ENCODE peak calls at places on chromosome 22, in eight cellular contexts. One of them, this sample, is unnamed.

GRCh38 chr22:42635531-42635930 is 4.9 kb downstream of the ATP5MGL start:
- DNase-seq in choroid plexus epithelial cell: peak; percentile 84
- DNase-seq in AG04449: peak; percentile 76
- DNase-seq in K562: no peak
- DNase-seq in adrenal gland: peak; percentile 90
- DNase-seq in Panc1: peak; percentile 66
- DNase-seq in H1: no peak
- DNase-seq in ovary: no peak
- DNase-seq in this sample: peak; percentile 87

GRCh38 chr22:16949561-16949960 is 58.5 kb downstream of the GAB4 start:
- DNase-seq in choroid plexus epithelial cell: no peak
- DNase-seq in AG04449: no peak
- DNase-seq in K562: no peak
- DNase-seq in adrenal gland: peak; percentile 64
- DNase-seq in Panc1: no peak
- DNase-seq in H1: no peak
- DNase-seq in ovary: no peak
- DNase-seq in this sample: no peak

GRCh38 chr22:25509391-25509791 is 55.1 kb upstream of the GRK3 start:
- DNase-seq in choroid plexus epithelial cell: no peak
- DNase-seq in AG04449: no peak
- DNase-seq in K562: no peak
- DNase-seq in adrenal gland: peak; percentile 38
- DNase-seq in Panc1: no peak
- DNase-seq in H1: no peak
- DNase-seq in ovary: no peak
- DNase-seq in this sample: no peak

GRCh38 chr22:39276461-39277134 is 31.8 kb upstream of the PDGFB start:
- DNase-seq in choroid plexus epithelial cell: no peak
- DNase-seq in AG04449: no peak
- DNase-seq in K562: no peak
- DNase-seq in adrenal gland: no peak
- DNase-seq in Panc1: no peak
- DNase-seq in H1: no peak
- DNase-seq in ovary: no peak
- DNase-seq in this sample: no peak

GRCh38 chr22:20000246-20001081 is 16.2 kb downstream of the ARVCF start:
- DNase-seq in choroid plexus epithelial cell: no peak
- DNase-seq in AG04449: no peak
- DNase-seq in K562: no peak
- DNase-seq in adrenal gland: no peak
- DNase-seq in Panc1: no peak
- DNase-seq in H1: no peak
- DNase-seq in ovary: no peak
- DNase-seq in this sample: no peak

GRCh38 chr22:44573451-44573850 is 75.4 kb upstream of the RTL6 start:
- DNase-seq in choroid plexus epithelial cell: no peak
- DNase-seq in AG04449: no peak
- DNase-seq in K562: no peak
- DNase-seq in adrenal gland: peak; percentile 19
- DNase-seq in Panc1: no peak
- DNase-seq in H1: no peak
- DNase-seq in ovary: no peak
- DNase-seq in this sample: no peak

GRCh38 chr22:19607198-19608113 is 83.2 kb upstream of the CLDN5 start:
- DNase-seq in choroid plexus epithelial cell: peak; percentile 32
- DNase-seq in AG04449: no peak
- DNase-seq in K562: no peak
- DNase-seq in adrenal gland: no peak
- DNase-seq in Panc1: no peak
- DNase-seq in H1: no peak
- DNase-seq in ovary: no peak
- DNase-seq in this sample: no peak

GRCh38 chr22:44197271-44197670 is 16.5 kb downstream of the PARVG start:
- DNase-seq in choroid plexus epithelial cell: no peak
- DNase-seq in AG04449: no peak
- DNase-seq in K562: no peak
- DNase-seq in adrenal gland: no peak
- DNase-seq in Panc1: no peak
- DNase-seq in H1: no peak
- DNase-seq in ovary: no peak
- DNase-seq in this sample: no peak

GRCh38 chr22:25482868-25483639 is 81.4 kb upstream of the GRK3 start:
- DNase-seq in choroid plexus epithelial cell: no peak
- DNase-seq in AG04449: no peak
- DNase-seq in K562: no peak
- DNase-seq in adrenal gland: peak; percentile 40
- DNase-seq in Panc1: no peak
- DNase-seq in H1: no peak
- DNase-seq in ovary: no peak
- DNase-seq in this sample: no peak

GRCh38 chr22:48577014-48577690 is 1250.5 kb downstream of the BRD1 start:
- DNase-seq in choroid plexus epithelial cell: no peak
- DNase-seq in AG04449: no peak
- DNase-seq in K562: no peak
- DNase-seq in adrenal gland: no peak
- DNase-seq in Panc1: no peak
- DNase-seq in H1: no peak
- DNase-seq in ovary: no peak
- DNase-seq in this sample: no peak
- H3K4me3 ChIP-seq in choroid plexus epithelial cell: no peak overlapping the region
- H3K4me3 ChIP-seq in AG04449: no peak overlapping the region
- H3K4me3 ChIP-seq in K562: no peak overlapping the region
- H3K4me3 ChIP-seq in adrenal gland: no peak overlapping the region
- H3K4me3 ChIP-seq in Panc1: no peak overlapping the region
- H3K4me3 ChIP-seq in H1: no peak overlapping the region
- H3K4me3 ChIP-seq in ovary: no peak overlapping the region
- H3K4me3 ChIP-seq in this sample: no peak overlapping the region

GRCh38 chr22:48719978-48720661 is 1107.6 kb downstream of the BRD1 start:
- DNase-seq in choroid plexus epithelial cell: no peak
- DNase-seq in AG04449: no peak
- DNase-seq in K562: peak; percentile 21
- DNase-seq in adrenal gland: no peak
- DNase-seq in Panc1: no peak
- DNase-seq in H1: no peak
- DNase-seq in ovary: no peak
- DNase-seq in this sample: no peak
- TF ChIP-seq CTCF in choroid plexus epithelial cell: no peak
- TF ChIP-seq CTCF in AG04449: no peak
- TF ChIP-seq CTCF in K562: peak; percentile 59
- TF ChIP-seq CTCF in adrenal gland: no peak
- TF ChIP-seq CTCF in Panc1: no peak
- TF ChIP-seq CTCF in H1: peak; percentile 54
- TF ChIP-seq CTCF in ovary: no peak
- TF ChIP-seq CTCF in this sample: no peak

GRCh38 chr22:36204001-36204640 is 2.5 kb upstream of the APOL4 start:
- DNase-seq in choroid plexus epithelial cell: no peak
- DNase-seq in AG04449: no peak
- DNase-seq in K562: no peak
- DNase-seq in adrenal gland: no peak
- DNase-seq in Panc1: no peak
- DNase-seq in H1: no peak
- DNase-seq in ovary: no peak
- DNase-seq in this sample: no peak
- H3K4me3 ChIP-seq in choroid plexus epithelial cell: no peak overlapping the region
- H3K4me3 ChIP-seq in AG04449: no peak overlapping the region
- H3K4me3 ChIP-seq in K562: no peak overlapping the region
- H3K4me3 ChIP-seq in adrenal gland: no peak overlapping the region
- H3K4me3 ChIP-seq in Panc1: no peak overlapping the region
- H3K4me3 ChIP-seq in H1: no peak overlapping the region
- H3K4me3 ChIP-seq in ovary: no peak overlapping the region
- H3K4me3 ChIP-seq in this sample: no peak overlapping the region

GRCh38 chr22:22834783-22835182 is 52.8 kb upstream of the IGLL5 start:
- DNase-seq in choroid plexus epithelial cell: no peak
- DNase-seq in AG04449: no peak
- DNase-seq in K562: no peak
- DNase-seq in adrenal gland: no peak
- DNase-seq in Panc1: no peak
- DNase-seq in H1: no peak
- DNase-seq in ovary: no peak
- DNase-seq in this sample: no peak

GRCh38 chr22:22835242-22835641 is 52.4 kb upstream of the IGLL5 start:
- DNase-seq in choroid plexus epithelial cell: no peak
- DNase-seq in AG04449: no peak
- DNase-seq in K562: no peak
- DNase-seq in adrenal gland: no peak
- DNase-seq in Panc1: no peak
- DNase-seq in H1: no peak
- DNase-seq in ovary: no peak
- DNase-seq in this sample: no peak

GRCh38 chr22:22833059-22833458 is 54.6 kb upstream of the IGLL5 start:
- DNase-seq in choroid plexus epithelial cell: no peak
- DNase-seq in AG04449: no peak
- DNase-seq in K562: no peak
- DNase-seq in adrenal gland: no peak
- DNase-seq in Panc1: no peak
- DNase-seq in H1: no peak
- DNase-seq in ovary: no peak
- DNase-seq in this sample: no peak

GRCh38 chr22:22834204-22834603 is 53.4 kb upstream of the IGLL5 start:
- DNase-seq in choroid plexus epithelial cell: no peak
- DNase-seq in AG04449: no peak
- DNase-seq in K562: no peak
- DNase-seq in adrenal gland: no peak
- DNase-seq in Panc1: no peak
- DNase-seq in H1: no peak
- DNase-seq in ovary: no peak
- DNase-seq in this sample: no peak

GRCh38 chr22:22833488-22833887 is 54.1 kb upstream of the IGLL5 start:
- DNase-seq in choroid plexus epithelial cell: no peak
- DNase-seq in AG04449: no peak
- DNase-seq in K562: no peak
- DNase-seq in adrenal gland: no peak
- DNase-seq in Panc1: no peak
- DNase-seq in H1: no peak
- DNase-seq in ovary: no peak
- DNase-seq in this sample: no peak
- TF ChIP-seq CTCF in choroid plexus epithelial cell: no peak
- TF ChIP-seq CTCF in AG04449: no peak
- TF ChIP-seq CTCF in K562: no peak
- TF ChIP-seq CTCF in adrenal gland: no peak
- TF ChIP-seq CTCF in Panc1: no peak
- TF ChIP-seq CTCF in H1: no peak
- TF ChIP-seq CTCF in ovary: no peak
- TF ChIP-seq CTCF in this sample: no peak

DNA sequence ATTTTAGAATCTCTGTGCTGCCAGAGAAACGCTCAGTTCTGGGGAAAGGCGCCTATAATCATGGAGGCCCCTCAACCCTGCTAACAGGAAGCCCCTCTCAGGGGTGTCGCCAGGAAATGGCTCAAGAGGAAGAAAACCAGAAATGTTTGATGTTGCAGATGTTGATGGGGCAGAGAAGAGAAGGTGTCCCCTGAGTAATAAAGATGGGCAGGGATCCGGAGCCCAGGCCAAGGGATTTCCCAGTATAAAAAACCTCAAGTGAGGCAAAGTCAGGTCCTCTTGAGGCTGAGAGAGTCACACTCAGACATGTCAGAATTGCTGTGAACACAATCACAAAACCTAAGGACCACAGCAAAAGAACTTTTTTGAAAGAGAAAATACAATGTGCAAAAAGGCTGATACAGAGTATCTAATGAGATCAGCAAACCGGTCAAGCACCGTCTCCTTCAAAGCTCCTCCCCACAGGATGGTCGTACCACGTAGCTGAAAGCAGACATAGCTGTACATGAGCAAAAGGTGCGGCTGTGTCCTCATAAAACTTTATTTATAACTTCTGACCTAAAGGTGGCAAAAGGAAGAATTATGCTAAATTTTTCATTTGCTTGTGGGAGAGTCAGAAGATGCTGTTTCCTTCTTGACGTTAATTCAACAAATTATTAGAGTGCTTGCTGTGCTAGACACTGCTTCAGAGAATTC is 12.2 kb downstream of the MOV10L1 start:
- DNase-seq in choroid plexus epithelial cell: no peak
- DNase-seq in AG04449: no peak
- DNase-seq in K562: no peak
- DNase-seq in adrenal gland: no peak
- DNase-seq in Panc1: no peak
- DNase-seq in H1: no peak
- DNase-seq in ovary: no peak
- DNase-seq in this sample: no peak
- H3K4me3 ChIP-seq in choroid plexus epithelial cell: no peak overlapping the region
- H3K4me3 ChIP-seq in AG04449: no peak overlapping the region
- H3K4me3 ChIP-seq in K562: no peak overlapping the region
- H3K4me3 ChIP-seq in adrenal gland: no peak overlapping the region
- H3K4me3 ChIP-seq in Panc1: no peak overlapping the region
- H3K4me3 ChIP-seq in H1: no peak overlapping the region
- H3K4me3 ChIP-seq in ovary: no peak overlapping the region
- H3K4me3 ChIP-seq in this sample: no peak overlapping the region